ENCODE peak calls at places on chromosomes 3 and 15, in five cellular contexts. E is breast epithelium, L is GM13976, J is BJ, N is choroid plexus epithelial cell. S is an unnamed sample.

GRCh38 chr3:177150970-177151627 is 46.2 kb downstream of the TBL1XR1 start:
- DNase-seq in E (no peak), L (peak), J (peak), N (peak), S (peak)

GRCh38 chr3:131221731-131222130 is 159.8 kb upstream of the NUDT16 start:
- DNase-seq in E (no peak), L (no peak), J (peak), N (peak), S (peak)

GRCh38 chr15:89492111-89492641 is 4.2 kb downstream of the RHCG start:
- DNase-seq in E (no peak), L (no peak), J (no peak), N (peak), S (no peak)

GRCh38 chr3:134037168-134037567 is 7.4 kb upstream of the SLCO2A1 start:
- DNase-seq in E (no peak), L (no peak), J (no peak), N (no peak), S (no peak)

GRCh38 chr3:7734456-7734855 is 767.2 kb upstream of the LMCD1 start:
- DNase-seq in E (no peak), L (no peak), J (no peak), N (no peak), S (peak)

GRCh38 chr3:173403376-173403775 is 5.8 kb downstream of the NLGN1 start:
- DNase-seq in E (no peak), L (no peak), J (no peak), N (no peak), S (no peak)

GRCh38 chr3:18246336-18247060 is 178.6 kb downstream of the SATB1 start:
- DNase-seq in E (no peak), L (no peak), J (no peak), N (no peak), S (no peak)

GRCh38 chr15:60548101-60548500 is 69.2 kb upstream of the ICE2 start:
- DNase-seq in E (no peak), L (peak), J (no peak), N (no peak), S (no peak)

GRCh38 chr3:168467085-168467714 is 371.5 kb upstream of the GOLIM4 start:
- DNase-seq in E (no peak), L (peak), J (peak), N (peak), S (peak)

GRCh38 chr15:42544858-42545629 is 3.5 kb downstream of the LRRC57 start:
- DNase-seq in E (no peak), L (no peak), J (no peak), N (peak), S (no peak)

GRCh38 chr3:49013113-49013737 is 5.2 kb downstream of the DALRD3 start:
- DNase-seq in E (no peak), L (no peak), J (no peak), N (no peak), S (no peak)

GRCh38 chr3:107971181-107971580 is 119.7 kb downstream of the CD47 start:
- DNase-seq in E (no peak), L (no peak), J (no peak), N (no peak), S (no peak)

GRCh38 chr3:108409791-108410190 is 100.6 kb downstream of the MYH15 start:
- DNase-seq in E (no peak), L (no peak), J (no peak), N (no peak), S (no peak)

GRCh38 chr3:189108032-189108431 is 63.7 kb upstream of the TPRG1 start:
- DNase-seq in E (no peak), L (no peak), J (no peak), N (no peak), S (no peak)

GRCh38 chr3:20558161-20558560 is 372.2 kb upstream of the SGO1 start:
- DNase-seq in E (no peak), L (no peak), J (no peak), N (no peak), S (no peak)

GRCh38 chr3:126971891-126972351 is 11.0 kb upstream of the PLXNA1 start:
- DNase-seq in E (no peak), L (peak), J (no peak), N (peak), S (no peak)

GRCh38 chr15:90241343-90242192 is 7.6 kb downstream of the GDPGP1 start:
- DNase-seq in E (no peak), L (no peak), J (no peak), N (no peak), S (no peak)

GRCh38 chr3:47892284-47892683 is 89.3 kb downstream of the DHX30 start:
- DNase-seq in E (no peak), L (no peak), J (no peak), N (no peak), S (no peak)

GRCh38 chr3:35932995-35933394 is 293.7 kb downstream of the ARPP21 start:
- DNase-seq in E (no peak), L (no peak), J (peak), N (peak), S (peak)

GRCh38 chr3:187746479-187747335 is 1.4 kb upstream of the BCL6 start:
- DNase-seq in E (no peak), L (no peak), J (no peak), N (peak), S (peak)

GRCh38 chr3:23856286-23856685 is 50.5 kb downstream of the UBE2E1 start:
- DNase-seq in E (no peak), L (no peak), J (no peak), N (peak), S (no peak)

GRCh38 chr3:81295906-81296305 is 465.5 kb downstream of the GBE1 start:
- DNase-seq in E (no peak), L (no peak), J (no peak), N (no peak), S (peak)

GRCh38 chr15:83166218-83166617 is 41.4 kb downstream of the HDGFL3 start:
- DNase-seq in E (no peak), L (no peak), J (no peak), N (peak), S (no peak)

GRCh38 chr3:37227870-37228549 is 53.6 kb upstream of the LRRFIP2 start:
- DNase-seq in E (no peak), L (no peak), J (no peak), N (no peak), S (no peak)

GRCh38 chr3:183252973-183253363 is at the start of gene B3GNT5:
- DNase-seq in E (no peak), L (no peak), J (no peak), N (peak), S (peak)

GRCh38 chr3:142896996-142897395 is 8.1 kb upstream of the PCOLCE2 start:
- DNase-seq in E (no peak), L (no peak), J (no peak), N (no peak), S (peak)

DNA sequence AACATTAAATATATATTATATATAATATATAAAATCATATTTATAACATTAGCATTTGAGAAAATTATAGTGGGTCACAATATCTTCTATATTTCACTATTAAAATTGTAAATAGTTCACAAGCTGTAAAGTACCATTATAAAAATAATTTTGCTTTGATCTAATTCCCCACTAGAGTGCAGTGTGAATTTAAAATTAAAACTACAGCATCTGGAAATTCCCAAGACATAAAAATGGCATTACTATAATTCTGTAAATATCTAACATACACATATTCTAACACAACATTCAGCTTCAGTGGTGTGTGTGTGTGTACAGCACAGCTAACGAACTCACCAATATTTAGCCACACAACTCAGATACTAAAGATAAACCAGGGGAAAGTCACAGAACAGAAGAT is 424.9 kb upstream of the ZNF385D start:
- DNase-seq in E (no peak), L (no peak), J (no peak), N (peak), S (no peak)
- TF ChIP-seq CTCF in E (no peak), L (no peak), J (no peak), N (peak), S (no peak)

GRCh38 chr15:64905119-64905831 is 6.4 kb upstream of the ANKDD1A start:
- DNase-seq in E (peak), L (peak), J (no peak), N (peak), S (peak)
- TF ChIP-seq CTCF in E (peak), L (peak), J (peak), N (peak), S (peak)

DNA sequence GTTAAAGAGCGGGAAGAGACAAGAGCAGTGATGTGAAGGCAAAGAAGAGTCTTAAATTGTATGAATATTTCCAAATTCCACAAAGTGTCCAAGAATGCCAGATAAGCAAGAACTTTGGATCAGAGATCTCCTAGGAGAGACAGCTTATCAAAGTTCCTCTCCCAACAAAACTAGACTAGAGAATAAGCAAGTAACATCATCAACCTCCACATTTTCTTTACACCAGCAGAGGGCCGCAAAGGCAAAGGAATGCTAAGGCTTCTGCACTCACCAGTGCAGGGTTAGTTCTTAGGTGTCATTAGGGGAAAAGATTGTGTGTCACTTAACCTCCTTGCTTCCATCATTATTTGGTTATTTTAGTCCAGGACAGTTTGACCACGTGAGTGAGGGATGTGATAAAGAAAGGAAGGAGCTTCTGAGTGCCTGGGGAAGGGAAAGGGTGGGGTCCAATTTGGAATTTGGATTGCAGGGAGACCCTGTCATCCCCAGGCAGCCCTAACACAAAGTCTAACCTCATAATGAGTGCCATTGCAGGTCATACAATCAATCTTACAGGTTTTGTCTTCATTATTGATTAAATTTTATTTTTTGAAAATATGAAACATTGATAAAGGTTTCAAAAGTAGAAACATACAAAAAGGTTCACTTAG is 7.5 kb upstream of the CMTM6 start:
- DNase-seq in E (peak), L (peak), J (peak), N (peak), S (peak)
- TF ChIP-seq CTCF in E (peak), L (peak), J (peak), N (peak), S (peak)

GRCh38 chr15:33200444-33200843 is 5.9 kb upstream of the FMN1 start:
- DNase-seq in E (no peak), L (no peak), J (no peak), N (no peak), S (peak)

GRCh38 chr15:33204087-33204486 is 9.6 kb upstream of the FMN1 start:
- DNase-seq in E (no peak), L (no peak), J (no peak), N (no peak), S (no peak)

GRCh38 chr15:33200903-33201302 is 6.4 kb upstream of the FMN1 start:
- DNase-seq in E (no peak), L (no peak), J (no peak), N (no peak), S (peak)

GRCh38 chr15:33197636-33198035 is 3.1 kb upstream of the FMN1 start:
- DNase-seq in E (no peak), L (no peak), J (no peak), N (no peak), S (no peak)

DNA sequence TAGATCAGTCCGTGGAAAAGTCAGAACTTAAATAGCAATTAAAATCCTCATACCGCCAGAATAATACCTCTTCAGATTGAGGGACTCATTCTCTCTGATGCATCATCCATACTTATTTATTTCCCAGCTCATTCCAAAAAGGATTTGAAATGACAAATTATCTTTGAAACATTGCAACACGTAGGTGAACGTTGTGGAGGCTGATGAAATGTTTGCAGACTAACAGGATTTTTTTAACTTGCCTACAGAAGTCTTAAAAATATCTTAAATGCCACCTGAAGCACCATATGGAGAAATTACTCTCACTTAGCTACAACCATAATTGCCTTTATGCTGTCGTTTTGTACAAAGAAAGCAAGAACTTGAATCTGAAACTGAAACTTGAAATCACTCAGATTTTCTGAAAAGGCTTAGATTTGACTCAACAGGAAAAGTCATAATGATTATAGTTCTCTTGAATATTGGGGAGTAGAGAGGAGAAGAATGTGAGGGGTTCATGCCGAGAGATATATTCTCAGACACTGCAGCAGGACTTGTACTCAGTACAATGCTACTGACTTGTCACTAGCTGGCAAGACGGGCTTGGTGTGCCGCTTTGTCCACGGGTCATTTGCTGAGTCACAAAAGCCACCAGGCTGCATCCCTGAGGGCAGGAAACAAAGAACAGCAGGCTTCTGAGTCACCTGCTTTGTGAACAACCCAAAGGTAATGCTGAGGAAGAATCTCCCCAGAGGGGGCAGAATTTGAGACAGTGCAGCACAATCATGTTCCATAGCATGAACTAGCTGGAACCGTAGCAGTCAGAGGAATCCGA is 7.1 kb upstream of the FMN1 start:
- DNase-seq in E (peak), L (peak), J (no peak), N (peak), S (peak)
- TF ChIP-seq CTCF in E (peak), L (peak), J (peak), N (peak), S (peak)

S was measured in epithelial cell of esophagus.